ENCODE peak calls at places on chromosomes 1 and 21, in ten cellular contexts. I is Caki2; A is activated B cell treated with CpG ODN at 0.5 μM for 24 hours; W is anterior cingulate cortex; E is astrocyte of the spinal cord; K is Right ventricle myocardium inferior; U is activated CD8-positive, alpha-beta memory T cell treated with anti-CD3 and anti-CD28 coated beads, Interleukin-2, amount 50 U/mL, for 48 hours; N is NCI-H510A; S is fibroblast of mammary gland; T is hepatic stellate cell. H is an unnamed sample.

GRCh38 chr1:247243738-247244137 is 12.1 kb upstream of the VN1R5 start:
- DNase-seq in T (no peak), E (no peak), N (no peak), S (no peak), I (no peak), U (no peak), W (no peak), A (no peak), K (no peak), H (no peak)

GRCh38 chr1:54940027-54940426 is 40.4 kb upstream of the TMEM61 start:
- DNase-seq in W (no peak), K (no peak), E (no peak), S (no peak), A (no peak), I (no peak), U (no peak), N (no peak), T (no peak), H (no peak)

GRCh38 chr1:54794401-54795099 is 6.6 kb downstream of the TTC22 start:
- DNase-seq in S (peak), E (no peak), T (peak), K (no peak), W (no peak), I (peak), A (no peak), N (no peak), U (no peak), H (no peak)

GRCh38 chr1:33441088-33441745 is 10.3 kb upstream of the PHC2 start:
- DNase-seq in U (no peak), W (no peak), E (no peak), N (no peak), K (no peak), I (no peak), S (no peak), A (no peak), T (no peak), H (no peak)

GRCh38 chr1:108678696-108679095 is 13.4 kb upstream of the PRPF38B start:
- DNase-seq in I (no peak), W (no peak), N (no peak), U (no peak), K (no peak), T (no peak), E (no peak), S (no peak), A (no peak), H (no peak)

GRCh38 chr1:109905520-109905919 is 5.1 kb upstream of the CSF1 start:
- DNase-seq in A (no peak), S (no peak), T (no peak), K (no peak), I (no peak), U (no peak), E (no peak), W (no peak), N (no peak), H (no peak)

GRCh38 chr1:162094271-162094670 is 24.8 kb downstream of the NOS1AP start:
- DNase-seq in I (no peak), W (no peak), K (no peak), E (peak), U (no peak), N (no peak), T (no peak), S (peak), A (no peak), H (peak)

GRCh38 chr1:16727190-16728111 is 12.9 kb upstream of the RNU1-4 start:
- DNase-seq in A (no peak), U (peak), K (peak), W (no peak), I (peak), N (no peak), E (peak), T (peak), S (peak), H (no peak)

GRCh38 chr1:34865573-34865972 is 6.0 kb upstream of the SMIM12 start:
- DNase-seq in S (no peak), T (no peak), W (no peak), E (no peak), A (no peak), K (no peak), I (no peak), U (no peak), N (no peak), H (no peak)

GRCh38 chr1:5955479-5955977 is 36.7 kb downstream of the NPHP4 start:
- DNase-seq in E (no peak), U (no peak), K (no peak), W (no peak), I (no peak), A (no peak), S (no peak), N (peak), T (no peak), H (no peak)

GRCh38 chr1:8426996-8427395 is 109.1 kb downstream of the SLC45A1 start:
- DNase-seq in A (no peak), S (no peak), W (no peak), U (no peak), K (no peak), E (no peak), I (no peak), T (no peak), N (no peak), H (no peak)

GRCh38 chr1:92096317-92096716 is 16.2 kb downstream of the BTBD8 start:
- DNase-seq in S (peak), U (no peak), E (no peak), A (no peak), N (no peak), W (no peak), T (no peak), K (no peak), I (no peak), H (no peak)

GRCh38 chr1:26945728-26946127 is 14.5 kb downstream of the KDF1 start:
- DNase-seq in T (no peak), N (no peak), A (no peak), U (no peak), I (no peak), K (no peak), S (no peak), W (no peak), E (no peak), H (no peak)

GRCh38 chr21:42130447-42130846 is 59.3 kb downstream of the UMODL1 start:
- DNase-seq in T (no peak), W (no peak), I (no peak), N (no peak), K (no peak), E (no peak), U (no peak), S (no peak), A (no peak), H (no peak)

GRCh38 chr1:115302390-115302961 is 35.6 kb downstream of the NGF start:
- DNase-seq in T (peak), U (no peak), A (no peak), K (no peak), N (no peak), E (peak), W (no peak), I (no peak), S (peak), H (peak)

GRCh38 chr1:180966310-180966709 is 53.6 kb downstream of the KIAA1614 start:
- DNase-seq in T (no peak), I (no peak), N (no peak), K (no peak), E (no peak), W (no peak), U (no peak), A (no peak), S (no peak), H (no peak)

GRCh38 chr1:174074757-174075156 is 52.6 kb upstream of the RC3H1 start:
- DNase-seq in A (no peak), T (peak), I (no peak), W (no peak), E (peak), S (peak), N (no peak), U (no peak), K (no peak), H (no peak)

GRCh38 chr21:14879458-14879857 is 185.3 kb downstream of the NRIP1 start:
- DNase-seq in A (no peak), T (no peak), N (no peak), I (no peak), E (no peak), W (no peak), S (no peak), K (no peak), U (no peak), H (no peak)

GRCh38 chr1:63189677-63190076 is 132.7 kb upstream of the FOXD3 start:
- DNase-seq in T (no peak), E (no peak), I (no peak), U (no peak), N (no peak), S (peak), A (no peak), W (no peak), K (no peak), H (no peak)

GRCh38 chr1:222761171-222761570 is 24.2 kb downstream of the FAM177B start:
- DNase-seq in I (no peak), U (no peak), N (no peak), W (no peak), E (no peak), A (no peak), T (no peak), S (no peak), K (no peak), H (no peak)

GRCh38 chr1:107877092-107877491 is 87.9 kb downstream of the VAV3 start:
- DNase-seq in W (no peak), E (peak), N (no peak), T (no peak), I (no peak), A (no peak), K (no peak), S (peak), U (no peak), H (peak)

GRCh38 chr1:34984435-34985062 is 598 bp downstream of the TMEM35B start:
- DNase-seq in K (no peak), I (peak), T (peak), N (peak), W (no peak), A (no peak), E (peak), S (peak), U (no peak), H (no peak)

GRCh38 chr1:14603641-14604040 is 5.2 kb downstream of the KAZN start:
- DNase-seq in S (no peak), E (no peak), I (no peak), A (no peak), N (no peak), U (no peak), K (no peak), T (no peak), W (no peak), H (no peak)

GRCh38 chr1:173297798-173298391 is 90.8 kb upstream of the TNFSF4 start:
- DNase-seq in N (no peak), A (no peak), K (no peak), U (no peak), E (peak), W (no peak), T (no peak), S (no peak), I (no peak), H (no peak)

GRCh38 chr1:21099034-21099868 is 77.4 kb downstream of the EIF4G3 start:
- DNase-seq in K (no peak), S (peak), T (no peak), A (no peak), W (no peak), I (no peak), U (no peak), N (no peak), E (no peak), H (no peak)

GRCh38 chr1:21323091-21323490 is 32.8 kb upstream of the ECE1 start:
- DNase-seq in U (no peak), E (peak), I (no peak), K (peak), T (no peak), A (no peak), W (no peak), S (peak), N (no peak), H (no peak)

GRCh38 chr1:8217011-8217711 is 100.8 kb upstream of the SLC45A1 start:
- DNase-seq in U (peak), T (no peak), W (no peak), E (no peak), S (peak), A (no peak), I (no peak), K (peak), N (no peak), H (no peak)

GRCh38 chr1:173823776-173824314 is 628 bp upstream of the DARS2 start:
- DNase-seq in A (no peak), W (no peak), E (no peak), S (peak), U (no peak), T (no peak), I (no peak), N (no peak), K (no peak), H (no peak)

GRCh38 chr1:205172729-205173366 is 38.7 kb downstream of the DSTYK start:
- DNase-seq in S (peak), E (peak), N (no peak), U (no peak), I (peak), T (peak), A (no peak), K (no peak), W (no peak), H (peak)

GRCh38 chr21:36845070-36845469 is 121.4 kb downstream of the HLCS start:
- DNase-seq in S (no peak), E (no peak), I (no peak), T (no peak), A (no peak), N (no peak), K (no peak), U (no peak), W (no peak), H (no peak)

GRCh38 chr1:225915538-225915991 is 8.5 kb downstream of the PYCR2 start:
- DNase-seq in I (no peak), U (no peak), K (no peak), T (no peak), E (peak), W (no peak), S (no peak), A (no peak), N (no peak), H (no peak)

GRCh38 chr1:20233394-20233793 is 47.1 kb upstream of the PLA2G2C start:
- DNase-seq in W (no peak), K (no peak), S (peak), U (no peak), I (no peak), E (peak), N (no peak), A (no peak), T (peak), H (no peak)

GRCh38 chr1:150564051-150564991 is 15.1 kb downstream of the MCL1 start:
- DNase-seq in K (no peak), T (no peak), E (peak), A (no peak), W (no peak), I (no peak), N (no peak), S (peak), U (no peak), H (no peak)

GRCh38 chr1:99457381-99458165 is 188.3 kb upstream of the PALMD start:
- DNase-seq in S (peak), I (peak), E (peak), A (no peak), N (no peak), W (no peak), K (no peak), U (no peak), T (peak), H (peak)

GRCh38 chr1:144101397-144102050 is 129.7 kb upstream of the FAM72C start:
- DNase-seq in U (peak), S (peak), A (peak), W (no peak), K (peak), I (no peak), T (no peak), N (no peak), E (no peak), H (no peak)

H was measured in BJ.